ENCODE peak calls at places on chromosomes 5 and 9, in ten cellular contexts. Q is NB4; D is WTC11; S is stimulated activated CD4-positive, alpha-beta T cell treated with anti-CD3 and anti-CD28 coated beads, TNF-alpha, amount 100 ng/mL, for 48 hours; E is aorta; B is stimulated activated naive CD4-positive, alpha-beta T cell; A is nucleus accumbens; O is activated CD4-positive, alpha-beta memory T cell treated with anti-CD3 and anti-CD28 coated beads, Interleukin-2, amount 10 ng/mL, durations not matched to agents 7 days and 5 days; J is OCI-LY7; C is stimulated activated naive CD8-positive, alpha-beta T cell treated with anti-CD3 and anti-CD28 coated beads, Interleukin-15, Interleukin-2, amounts not matched to agents 100 U/mL and 50 U/mL, for 24 hours. R is an unnamed sample.

GRCh38 chr5:9774472-9775079 is 144.4 kb upstream of the TAS2R1 start:
- DNase-seq in Q (no peak), D (peak), S (no peak), E (no peak), B (no peak), A (no peak), O (no peak), J (no peak), C (no peak), R (no peak)

GRCh38 chr5:11390369-11390768 is 513.9 kb downstream of the CTNND2 start:
- DNase-seq in Q (no peak), D (no peak), S (no peak), E (no peak), B (no peak), A (no peak), O (no peak), J (no peak), C (no peak), R (no peak)

GRCh38 chr5:36900279-36900678 is 23.7 kb downstream of the NIPBL start:
- DNase-seq in Q (no peak), D (no peak), S (no peak), E (no peak), B (no peak), A (no peak), O (no peak), J (no peak), C (no peak), R (no peak)

GRCh38 chr5:107402881-107403280 is 267.9 kb downstream of the EFNA5 start:
- DNase-seq in Q (no peak), D (peak), S (no peak), E (no peak), B (no peak), A (no peak), O (no peak), J (no peak), C (no peak), R (no peak)

GRCh38 chr9:110687497-110687896 is 18.9 kb downstream of the MUSK start:
- DNase-seq in Q (no peak), D (no peak), S (no peak), E (no peak), B (no peak), A (no peak), O (no peak), J (no peak), C (no peak), R (no peak)

GRCh38 chr5:83538788-83539535 is 67.4 kb downstream of the VCAN start:
- DNase-seq in Q (no peak), D (no peak), S (no peak), E (no peak), B (no peak), A (no peak), O (no peak), J (no peak), C (no peak), R (no peak)

GRCh38 chr5:162139190-162139589 is 71.6 kb downstream of the GABRG2 start:
- DNase-seq in Q (no peak), D (no peak), S (no peak), E (no peak), B (no peak), A (no peak), O (no peak), J (no peak), C (no peak), R (no peak)

GRCh38 chr9:84404095-84404686 is 63.6 kb upstream of the SLC28A3 start:
- DNase-seq in Q (peak), D (peak), S (no peak), E (no peak), B (no peak), A (no peak), O (no peak), J (peak), C (peak), R (no peak)

GRCh38 chr9:132769895-132770774 is 99.9 kb downstream of the GTF3C4 start:
- DNase-seq in Q (peak), D (peak), S (peak), E (peak), B (peak), A (no peak), O (peak), J (peak), C (peak), R (peak)

GRCh38 chr5:150137168-150137957 is 18.3 kb downstream of the PDGFRB start:
- DNase-seq in Q (no peak), D (peak), S (no peak), E (no peak), B (no peak), A (no peak), O (no peak), J (no peak), C (no peak), R (no peak)

GRCh38 chr5:157361865-157362465 is 96.0 kb downstream of the CYFIP2 start:
- DNase-seq in Q (peak), D (no peak), S (no peak), E (no peak), B (no peak), A (no peak), O (no peak), J (no peak), C (no peak), R (no peak)

GRCh38 chr9:111969061-111969460 is 72.4 kb downstream of the UGCG start:
- DNase-seq in Q (no peak), D (no peak), S (no peak), E (no peak), B (no peak), A (no peak), O (no peak), J (no peak), C (no peak), R (no peak)

GRCh38 chr5:21219966-21220365 is 1232.0 kb upstream of the CDH18 start:
- DNase-seq in Q (no peak), D (no peak), S (no peak), E (no peak), B (no peak), A (no peak), O (no peak), J (no peak), C (no peak), R (no peak)

GRCh38 chr9:107178302-107178701 is 104.8 kb upstream of the RAD23B start:
- DNase-seq in Q (no peak), D (no peak), S (no peak), E (no peak), B (no peak), A (no peak), O (no peak), J (no peak), C (no peak), R (no peak)

GRCh38 chr5:160398806-160399205 is 1.0 kb downstream of the FAM200C start:
- DNase-seq in Q (no peak), D (no peak), S (no peak), E (no peak), B (no peak), A (no peak), O (no peak), J (no peak), C (no peak), R (no peak)

GRCh38 chr9:124492818-124493217 is 14.4 kb downstream of the NR5A1 start:
- DNase-seq in Q (no peak), D (no peak), S (no peak), E (no peak), B (no peak), A (no peak), O (no peak), J (no peak), C (no peak), R (no peak)

GRCh38 chr5:7714119-7714518 is 136.8 kb downstream of the CFAP90 start:
- DNase-seq in Q (no peak), D (no peak), S (no peak), E (no peak), B (no peak), A (no peak), O (no peak), J (no peak), C (no peak), R (no peak)

GRCh38 chr9:78239506-78239905 is 3.6 kb downstream of the CEP78 start:
- DNase-seq in Q (no peak), D (peak), S (no peak), E (no peak), B (no peak), A (no peak), O (no peak), J (no peak), C (no peak), R (no peak)

GRCh38 chr5:95731571-95732554 is 727 bp downstream of the RHOBTB3 start:
- DNase-seq in Q (peak), D (peak), S (no peak), E (peak), B (no peak), A (no peak), O (peak), J (no peak), C (no peak), R (peak)

GRCh38 chr5:164504141-164504772 is 998.8 kb downstream of the MAT2B start:
- DNase-seq in Q (peak), D (peak), S (no peak), E (no peak), B (no peak), A (no peak), O (no peak), J (peak), C (peak), R (no peak)

GRCh38 chr5:159749146-159749545 is 167.1 kb upstream of the ADRA1B start:
- DNase-seq in Q (no peak), D (no peak), S (no peak), E (no peak), B (no peak), A (no peak), O (no peak), J (no peak), C (no peak), R (no peak)

GRCh38 chr5:150000261-150000989 is at the start of the genes HMGXB3 and TIGD6:
- DNase-seq in Q (peak), D (peak), S (peak), E (peak), B (peak), A (peak), O (peak), J (peak), C (peak), R (peak)